ENCODE peak calls at places on chromosomes 11 and 22, in ten cellular contexts. V, Q, B, L, O, J, G, C, K and R are unnamed samples.

GRCh38 chr22:47056361-47056760 is 293.9 kb downstream of the TBC1D22A start:
- DNase-seq in V (no peak), Q (no peak), B (no peak), L (no peak), O (no peak), J (no peak), G (peak; percentile 4), C (no peak), K (no peak), R (no peak)

GRCh38 chr22:46449116-46449691 is 88.2 kb downstream of the CELSR1 start:
- DNase-seq in V (no peak), Q (no peak), B (no peak), L (no peak), O (no peak), J (no peak), G (no peak), C (no peak), K (no peak), R (no peak)

GRCh38 chr11:107696140-107696539 is 15.7 kb downstream of the SLN start:
- DNase-seq in V (no peak), Q (no peak), B (no peak), L (no peak), O (no peak), J (no peak), G (no peak), C (peak; percentile 97), K (peak; percentile 77), R (no peak)

GRCh38 chr22:27370281-27370680 is 431.3 kb downstream of the MN1 start:
- DNase-seq in V (no peak), Q (no peak), B (no peak), L (no peak), O (no peak), J (no peak), G (no peak), C (no peak), K (no peak), R (no peak)

GRCh38 chr11:128920651-128921050 is 22.0 kb downstream of the TP53AIP1 start:
- DNase-seq in V (no peak), Q (no peak), B (no peak), L (no peak), O (no peak), J (no peak), G (no peak), C (no peak), K (no peak), R (no peak)

GRCh38 chr22:50192825-50193204 is 7.1 kb downstream of the TRABD start:
- DNase-seq in V (no peak), Q (no peak), B (no peak), L (no peak), O (no peak), J (no peak), G (no peak), C (no peak), K (no peak), R (no peak)

GRCh38 chr11:120021391-120021953 is 116.4 kb downstream of the TRIM29 start:
- DNase-seq in V (no peak), Q (no peak), B (no peak), L (no peak), O (no peak), J (no peak), G (no peak), C (no peak), K (no peak), R (no peak)

GRCh38 chr11:107018274-107018901 is at the start of gene GUCY1A2:
- DNase-seq in V (no peak), Q (peak; percentile 56), B (peak; percentile 11), L (no peak), O (no peak), J (no peak), G (peak; percentile 18), C (no peak), K (no peak), R (peak; percentile 44)

GRCh38 chr11:115693002-115693401 is 188.8 kb upstream of the CADM1 start:
- DNase-seq in V (no peak), Q (no peak), B (no peak), L (no peak), O (no peak), J (no peak), G (no peak), C (no peak), K (no peak), R (no peak)

GRCh38 chr11:77725433-77725832 is 87.8 kb upstream of the CLNS1A start:
- DNase-seq in V (no peak), Q (no peak), B (no peak), L (peak; percentile 68), O (no peak), J (no peak), G (no peak), C (no peak), K (no peak), R (no peak)

GRCh38 chr11:70192666-70193410 is 10.3 kb upstream of the FADD start:
- DNase-seq in V (no peak), Q (no peak), B (no peak), L (no peak), O (no peak), J (no peak), G (no peak), C (no peak), K (no peak), R (no peak)

GRCh38 chr11:77139201-77139600 is 11.2 kb downstream of the MYO7A start:
- DNase-seq in V (no peak), Q (no peak), B (no peak), L (no peak), O (no peak), J (no peak), G (no peak), C (no peak), K (no peak), R (no peak)

GRCh38 chr11:64778473-64779298 is at the start of gene SF1:
- DNase-seq in V (peak; percentile 96), Q (peak; percentile 100), B (peak; percentile 100), L (peak; percentile 100), O (peak; percentile 100), J (peak; percentile 98), G (peak; percentile 98), C (peak; percentile 100), K (peak; percentile 100), R (peak; percentile 100)

GRCh38 chr11:64776425-64776824 is 1.9 kb downstream of the SF1 start:
- DNase-seq in V (no peak), Q (no peak), B (no peak), L (no peak), O (no peak), J (no peak), G (no peak), C (no peak), K (no peak), R (no peak)

GRCh38 chr11:64778223-64778472 is 194 bp downstream of the SF1 start:
- DNase-seq in V (no peak), Q (no peak), B (no peak), L (no peak), O (no peak), J (no peak), G (no peak), C (no peak), K (no peak), R (no peak)

GRCh38 chr11:64776875-64777274 is 1.5 kb downstream of the SF1 start:
- DNase-seq in V (no peak), Q (no peak), B (no peak), L (no peak), O (no peak), J (no peak), G (no peak), C (no peak), K (no peak), R (no peak)

GRCh38 chr11:64777449-64778222 is 706 bp downstream of the SF1 start:
- DNase-seq in V (peak; percentile 43), Q (peak; percentile 77), B (peak; percentile 79), L (no peak), O (peak; percentile 66), J (peak; percentile 62), G (peak; percentile 88), C (peak; percentile 75), K (no peak), R (peak; percentile 87)
- TF ChIP-seq POLR2A in V (no peak), Q (no peak), B (peak; percentile 18), L (peak; percentile 79), O (no peak), J (peak; percentile 13), G (no peak), C (peak; percentile 47), K (peak; percentile 29), R (no peak)

DNA sequence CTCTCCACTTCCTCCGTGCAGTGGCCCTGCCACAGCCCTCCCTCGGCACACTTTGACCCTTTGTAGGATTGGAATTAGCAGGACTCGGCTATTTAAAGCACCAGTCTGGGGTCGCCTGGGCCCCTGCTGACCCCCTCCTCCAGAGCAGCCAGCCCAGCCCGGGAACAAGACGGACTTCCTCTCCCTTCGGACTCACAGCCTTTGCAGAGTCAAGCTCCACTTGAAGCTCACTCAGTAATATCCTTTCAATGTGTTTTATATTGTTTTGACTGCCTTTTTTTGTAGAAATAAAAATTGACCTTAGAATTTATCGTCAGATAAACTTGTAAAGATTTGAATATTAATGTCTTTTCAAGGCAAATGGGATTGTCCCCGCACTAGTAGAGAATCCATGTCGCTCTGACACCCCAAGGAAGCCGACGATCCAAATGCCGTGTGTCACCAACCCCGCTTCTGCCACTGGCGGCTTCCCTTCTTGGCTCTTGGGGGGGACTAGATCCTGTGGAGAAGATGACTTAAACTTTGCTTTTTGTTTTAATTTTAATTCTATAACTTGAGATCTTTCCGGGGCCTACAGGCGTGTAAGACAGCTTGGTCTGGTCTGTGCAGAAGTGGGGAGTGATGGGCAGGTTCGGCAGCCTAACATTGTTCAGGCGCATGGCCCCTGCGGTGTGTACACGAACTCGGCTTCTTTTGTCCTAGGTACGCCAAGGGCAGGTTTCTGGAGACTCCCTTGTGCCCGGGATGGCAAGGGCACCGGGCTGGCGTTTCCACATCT is 7.0 kb downstream of the YDJC start:
- DNase-seq in V (no peak), Q (no peak), B (no peak), L (no peak), O (no peak), J (no peak), G (no peak), C (no peak), K (no peak), R (no peak)
- H3K36me3 ChIP-seq in V (no peaks in the 10 kb centered on the region), Q (no peaks in the 10 kb centered on the region), B (no peaks in the 10 kb centered on the region), L (peaks cover 7% of the 10 kb centered on the region), O (no peaks in the 10 kb centered on the region), J (peaks cover 14% of the 10 kb centered on the region), G (no peaks in the 10 kb centered on the region), C (peaks cover 29% of the 10 kb centered on the region), K (no peaks in the 10 kb centered on the region), R (no peaks in the 10 kb centered on the region)

DNA sequence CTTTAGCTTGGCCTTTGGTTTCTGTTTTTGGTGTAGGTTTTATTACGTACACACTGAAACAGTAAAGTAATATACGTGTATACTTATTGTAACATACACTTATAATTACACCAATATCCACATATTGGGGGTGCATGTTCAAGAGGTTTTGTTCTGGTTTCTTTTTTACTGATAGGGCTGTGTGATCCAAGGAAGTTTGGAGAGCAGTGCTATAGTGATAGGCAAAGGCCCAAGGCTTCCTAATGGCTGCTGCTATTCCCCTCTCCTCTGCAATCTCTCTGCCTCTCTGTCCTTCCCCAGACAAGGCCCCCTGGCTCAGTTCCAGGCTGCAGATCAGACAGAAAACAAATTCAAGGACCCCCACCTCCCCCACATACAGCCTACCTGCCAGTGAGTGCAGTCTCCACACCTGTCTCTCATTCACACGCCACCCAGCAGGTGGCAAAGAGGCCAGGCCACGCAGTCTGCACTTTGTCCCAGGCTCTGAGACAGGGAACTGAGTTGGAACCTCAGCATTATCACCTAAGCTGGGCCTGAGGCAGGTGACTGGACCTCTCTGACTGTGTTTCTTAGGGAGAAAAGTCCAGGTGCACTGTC is 15.1 kb downstream of the TMEM184B start:
- DNase-seq in V (no peak), Q (peak; percentile 48), B (no peak), L (no peak), O (no peak), J (no peak), G (peak; percentile 32), C (no peak), K (no peak), R (no peak)
- H3K4me3 ChIP-seq in V (peak overlapping the region; percentile 29), Q (no peak overlapping the region), B (peak overlapping the region; percentile 16), L (no peak overlapping the region), O (peak overlapping the region; percentile 22), J (no peak overlapping the region), G (no peak overlapping the region), C (peak overlapping the region; percentile 20), K (no peak overlapping the region), R (no peak overlapping the region)

GRCh38 chr22:20206709-20207215 is 55.9 kb upstream of the CCDC188 start:
- DNase-seq in V (no peak), Q (no peak), B (no peak), L (no peak), O (no peak), J (no peak), G (peak; percentile 87), C (peak; percentile 22), K (no peak), R (no peak)
- TF ChIP-seq POLR2A in V (no peak), Q (no peak), B (no peak), L (no peak), O (no peak), J (no peak), G (no peak), C (peak; percentile 16), K (no peak), R (no peak)